ENCODE peak calls at places on chromosomes 16 and 17, in five cellular contexts. V, E, A, W and Q are unnamed samples.

GRCh38 chr16:53781023-53781605 is 77.2 kb downstream of the FTO start:
- DNase-seq in V (no peak), E (no peak), A (no peak), W (no peak), Q (no peak)

GRCh38 chr16:525520-526180 is 1.9 kb upstream of the CAPN15 start:
- DNase-seq in V (peak; percentile 94), E (no peak), A (peak; percentile 51), W (no peak), Q (no peak)

GRCh38 chr17:7261377-7262191 is 694 bp downstream of the CLDN7 start:
- DNase-seq in V (no peak), E (no peak), A (peak; percentile 29), W (no peak), Q (no peak)

GRCh38 chr17:73548620-73549311 is 95.5 kb downstream of the SDK2 start:
- DNase-seq in V (no peak), E (no peak), A (no peak), W (no peak), Q (no peak)

GRCh38 chr17:56822725-56823124 is 11.0 kb downstream of the C17orf67 start:
- DNase-seq in V (no peak), E (no peak), A (no peak), W (no peak), Q (no peak)

GRCh38 chr16:9091867-9092281 is 430 bp downstream of the HAPSTR1 start:
- DNase-seq in V (no peak), E (peak; percentile 49), A (no peak), W (peak; percentile 53), Q (no peak)

GRCh38 chr17:49694847-49695697 is 12.7 kb downstream of the SLC35B1 start:
- DNase-seq in V (no peak), E (peak; percentile 51), A (peak; percentile 72), W (peak; percentile 15), Q (no peak)

GRCh38 chr17:39194985-39195524 is 2.4 kb downstream of the CACNB1 start:
- DNase-seq in V (no peak), E (no peak), A (peak; percentile 72), W (peak; percentile 39), Q (no peak)